ENCODE peak calls at places on chromosomes 6 and 20, in eight cellular contexts. E is upper lobe of right lung, T is fibroblast of mammary gland, R is astrocyte of the cerebellum, G is choroid plexus epithelial cell, V is mammary epithelial cell, O is neural progenitor cell, Q is Calu3. H is an unnamed sample.

GRCh38 chr6:142861711-142862110 is 83.3 kb downstream of the HIVEP2 start:
- DNase-seq in E (no peak), T (no peak), R (no peak), G (no peak), V (no peak), O (no peak), Q (no peak), H (no peak)

GRCh38 chr6:21185849-21186478 is 407.6 kb upstream of the SOX4 start:
- DNase-seq in E (no peak), T (no peak), R (no peak), G (no peak), V (no peak), O (peak; percentile 93), Q (no peak), H (no peak)

GRCh38 chr6:56932891-56933473 is 21.9 kb upstream of the BEND6 start:
- DNase-seq in E (no peak), T (no peak), R (no peak), G (no peak), V (no peak), O (no peak), Q (no peak), H (no peak)

GRCh38 chr6:43848992-43849391 is 79.0 kb downstream of the VEGFA start:
- DNase-seq in E (peak; percentile 47), T (no peak), R (no peak), G (no peak), V (no peak), O (no peak), Q (no peak), H (no peak)

GRCh38 chr6:90219168-90219985 is 77.3 kb downstream of the BACH2 start:
- DNase-seq in E (no peak), T (peak; percentile 96), R (peak; percentile 90), G (peak; percentile 84), V (no peak), O (peak; percentile 43), Q (no peak), H (peak; percentile 51)

GRCh38 chr6:93398723-93399122 is 20.6 kb downstream of the EPHA7 start:
- DNase-seq in E (no peak), T (no peak), R (no peak), G (no peak), V (no peak), O (no peak), Q (no peak), H (no peak)

GRCh38 chr6:165568326-165568725 is 94.7 kb downstream of the PDE10A start:
- DNase-seq in E (no peak), T (no peak), R (no peak), G (no peak), V (no peak), O (no peak), Q (no peak), H (no peak)

GRCh38 chr20:3730803-3731370 is 1.6 kb upstream of the HSPA12B start:
- DNase-seq in E (no peak), T (no peak), R (no peak), G (no peak), V (no peak), O (no peak), Q (no peak), H (no peak)

GRCh38 chr6:53359088-53359842 is 10.5 kb upstream of the ELOVL5 start:
- DNase-seq in E (peak; percentile 98), T (peak; percentile 94), R (peak; percentile 88), G (peak; percentile 98), V (peak; percentile 95), O (peak; percentile 97), Q (peak; percentile 96), H (peak; percentile 94)

GRCh38 chr6:36444470-36444869 is 1.7 kb downstream of the KCTD20 start:
- DNase-seq in E (no peak), T (peak; percentile 81), R (peak; percentile 67), G (peak; percentile 90), V (peak; percentile 56), O (no peak), Q (no peak), H (no peak)

GRCh38 chr6:36442671-36443497 is at the start of the genes KCTD20 and PXT1:
- DNase-seq in E (peak; percentile 94), T (peak; percentile 85), R (peak; percentile 44), G (peak; percentile 86), V (peak; percentile 83), O (peak; percentile 92), Q (peak; percentile 94), H (peak; percentile 83)

GRCh38 chr6:36445651-36446050 is 2.9 kb downstream of the KCTD20 start:
- DNase-seq in E (no peak), T (no peak), R (no peak), G (no peak), V (no peak), O (no peak), Q (no peak), H (no peak)

GRCh38 chr6:36443498-36443844 is 671 bp downstream of the KCTD20 start:
- DNase-seq in E (no peak), T (no peak), R (no peak), G (peak; percentile 34), V (no peak), O (no peak), Q (no peak), H (no peak)

GRCh38 chr6:36443951-36444428 is 1.2 kb downstream of the KCTD20 start:
- DNase-seq in E (no peak), T (no peak), R (no peak), G (peak; percentile 24), V (peak; percentile 44), O (peak; percentile 48), Q (peak; percentile 35), H (no peak)
- TF ChIP-seq CTCF in E (no peak), T (no peak), R (no peak), G (peak; percentile 31), V (no peak), O (peak; percentile 50), Q (peak; percentile 55), H (no peak)

GRCh38 chr6:68650142-68650541 is 15.1 kb downstream of the ADGRB3 start:
- DNase-seq in E (no peak), T (no peak), R (no peak), G (no peak), V (no peak), O (no peak), Q (no peak), H (no peak)

GRCh38 chr6:68651018-68651985 is 16.2 kb downstream of the ADGRB3 start:
- DNase-seq in E (no peak), T (peak; percentile 45), R (peak; percentile 70), G (peak; percentile 82), V (no peak), O (no peak), Q (no peak), H (no peak)

GRCh38 chr6:68653706-68654089 is 18.6 kb downstream of the ADGRB3 start:
- DNase-seq in E (no peak), T (no peak), R (no peak), G (no peak), V (no peak), O (no peak), Q (no peak), H (no peak)

GRCh38 chr6:68653074-68653705 is 18.1 kb downstream of the ADGRB3 start:
- DNase-seq in E (no peak), T (no peak), R (no peak), G (no peak), V (no peak), O (no peak), Q (no peak), H (no peak)

GRCh38 chr6:68652117-68652536 is 17.0 kb downstream of the ADGRB3 start:
- DNase-seq in E (no peak), T (no peak), R (no peak), G (peak; percentile 15), V (no peak), O (peak; percentile 26), Q (no peak), H (no peak)
- TF ChIP-seq CTCF in E (peak; percentile 17), T (no peak), R (no peak), G (peak; percentile 36), V (no peak), O (peak; percentile 31), Q (no peak), H (no peak)

GRCh38 chr6:19478273-19478672 is 358.9 kb upstream of the ID4 start:
- DNase-seq in E (no peak), T (no peak), R (no peak), G (no peak), V (no peak), O (no peak), Q (no peak), H (no peak)

GRCh38 chr6:19477563-19477962 is 359.6 kb upstream of the ID4 start:
- DNase-seq in E (no peak), T (no peak), R (no peak), G (no peak), V (peak; percentile 39), O (no peak), Q (peak; percentile 56), H (no peak)

GRCh38 chr6:19470333-19470732 is 366.8 kb upstream of the ID4 start:
- DNase-seq in E (no peak), T (no peak), R (no peak), G (no peak), V (no peak), O (no peak), Q (no peak), H (no peak)

GRCh38 chr6:19472168-19472567 is 365.0 kb upstream of the ID4 start:
- DNase-seq in E (no peak), T (peak; percentile 90), R (peak; percentile 97), G (peak; percentile 100), V (peak; percentile 99), O (no peak), Q (peak; percentile 67), H (no peak)

DNA sequence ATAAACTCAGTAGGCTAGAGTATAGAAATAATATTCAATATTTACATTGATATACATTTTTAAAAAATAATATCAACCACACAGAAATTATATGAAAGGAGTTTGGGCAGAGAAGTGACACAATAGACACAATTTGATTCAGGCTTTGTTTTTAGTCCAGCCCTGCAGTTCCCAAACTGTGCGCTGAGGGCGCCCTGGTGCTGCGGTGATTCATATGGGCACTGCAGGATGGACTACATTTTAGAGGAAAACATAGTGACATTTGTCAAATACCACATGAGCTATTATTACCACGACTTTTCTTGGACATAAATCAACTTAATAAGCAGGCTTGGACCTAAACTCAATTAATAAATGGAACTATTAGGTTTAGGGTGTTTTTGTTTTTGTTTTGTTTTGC is 364.3 kb upstream of the ID4 start:
- DNase-seq in E (no peak), T (peak; percentile 8), R (no peak), G (peak; percentile 18), V (no peak), O (peak; percentile 15), Q (peak; percentile 27), H (no peak)
- TF ChIP-seq CTCF in E (no peak), T (peak; percentile 40), R (peak; percentile 26), G (peak; percentile 54), V (peak; percentile 68), O (peak; percentile 60), Q (peak; percentile 35), H (peak; percentile 40)

DNA sequence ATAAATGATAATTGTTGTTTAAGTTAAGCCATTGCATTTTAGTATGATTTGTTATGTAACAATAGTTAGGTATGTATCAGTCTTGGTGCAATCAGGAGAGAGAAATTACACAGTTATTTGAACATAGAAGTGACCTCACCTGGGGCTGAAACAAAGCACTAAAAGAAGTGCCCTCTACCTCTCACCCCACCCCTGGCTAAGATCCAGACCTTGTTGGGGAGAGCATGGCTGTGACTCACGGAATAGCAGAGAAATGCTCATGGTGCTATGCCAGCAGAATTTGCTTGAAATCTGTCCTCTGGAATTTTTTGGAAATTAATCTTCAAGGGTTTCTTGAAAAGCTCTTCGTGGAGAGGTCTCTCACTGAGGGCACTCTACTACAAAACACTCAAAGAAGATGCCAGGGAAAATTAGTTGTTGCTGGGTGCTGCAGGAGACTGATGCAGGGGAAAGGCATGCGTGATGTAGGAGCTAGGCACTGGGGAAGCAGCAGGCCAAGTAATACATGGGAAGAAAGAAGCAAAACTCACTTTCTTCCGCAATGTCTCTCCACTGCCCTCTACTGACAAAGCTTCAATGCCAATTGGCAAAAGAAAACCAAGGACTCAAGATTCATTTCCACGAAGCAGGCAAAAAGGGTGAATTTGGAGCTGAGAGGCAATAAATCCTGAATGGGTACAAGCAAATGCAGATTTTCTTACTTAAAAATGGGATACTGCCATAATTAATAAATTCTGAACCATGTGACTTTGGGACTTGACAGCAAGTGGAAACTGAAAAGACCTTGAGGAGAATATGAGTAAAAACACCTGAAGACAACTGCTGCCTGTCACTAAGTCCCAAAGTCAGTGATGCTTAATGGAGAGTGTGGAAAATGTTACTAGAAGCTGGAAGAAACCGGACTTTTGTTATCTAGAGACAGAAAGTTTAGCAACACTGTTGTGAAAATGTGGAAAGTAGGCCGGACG is 136.3 kb upstream of the ZNF184 start:
- DNase-seq in E (no peak), T (peak; percentile 85), R (no peak), G (peak; percentile 87), V (peak; percentile 86), O (peak; percentile 78), Q (peak; percentile 78), H (peak; percentile 33)
- TF ChIP-seq CTCF in E (peak; percentile 57), T (peak; percentile 97), R (peak; percentile 84), G (peak; percentile 91), V (peak; percentile 85), O (peak; percentile 80), Q (peak; percentile 83), H (peak; percentile 77)

H was measured in nephron progenitor cell.